ENCODE peak calls at places on chromosomes 11 and 22, in four cellular contexts. L is H1, J is SK-N-SH, H is GM12878. R is an unnamed sample.

GRCh38 chr22:39408173-39408572 is 8.6 kb downstream of the TAB1 start:
- DNase-seq in L (no peak), J (no peak), H (no peak), R (no peak)

GRCh38 chr22:47090591-47091240 is 328.3 kb downstream of the TBC1D22A start:
- DNase-seq in L (peak; percentile 62), J (no peak), H (no peak), R (peak; percentile 58)

GRCh38 chr11:105296806-105297205 is 157.2 kb upstream of the CARD18 start:
- DNase-seq in L (no peak), J (no peak), H (no peak), R (no peak)

GRCh38 chr22:42366815-42367581 is 65.2 kb downstream of the NFAM1 start:
- DNase-seq in L (no peak), J (no peak), H (no peak), R (no peak)

GRCh38 chr22:38176170-38176741 is 5.4 kb downstream of the PLA2G6 start:
- DNase-seq in L (no peak), J (no peak), H (peak; percentile 65), R (no peak)

GRCh38 chr22:36465232-36466021 is 16.0 kb downstream of the TXN2 start:
- DNase-seq in L (no peak), J (no peak), H (no peak), R (no peak)

GRCh38 chr22:23206915-23207314 is 26.6 kb downstream of the BCR start:
- DNase-seq in L (no peak), J (no peak), H (no peak), R (no peak)

GRCh38 chr11:73584831-73585230 is 13.1 kb downstream of the FAM168A start:
- DNase-seq in L (no peak), J (no peak), H (no peak), R (no peak)

GRCh38 chr11:77981346-77981947 is 13.0 kb downstream of the INTS4 start:
- DNase-seq in L (no peak), J (no peak), H (no peak), R (no peak)

GRCh38 chr11:104467414-104467813 is 303.5 kb upstream of the PDGFD start:
- DNase-seq in L (no peak), J (no peak), H (no peak), R (no peak)

GRCh38 chr22:17924735-17925727 is 99.3 kb downstream of the MICAL3 start:
- DNase-seq in L (no peak), J (no peak), H (no peak), R (no peak)

GRCh38 chr22:23698094-23698493 is 7.3 kb downstream of the RGL4 start:
- DNase-seq in L (no peak), J (no peak), H (no peak), R (no peak)

GRCh38 chr11:122517403-122518379 is 137.8 kb upstream of the UBASH3B start:
- DNase-seq in L (no peak), J (no peak), H (no peak), R (no peak)

GRCh38 chr22:21041937-21042336 is 3.8 kb upstream of the LRRC74B start:
- DNase-seq in L (no peak), J (no peak), H (no peak), R (no peak)

GRCh38 chr11:1303973-1304372 is 5.5 kb downstream of the TOLLIP start:
- DNase-seq in L (peak; percentile 33), J (peak; percentile 31), H (no peak), R (no peak)

GRCh38 chr11:67538306-67538705 is 15.1 kb upstream of the CABP2 start:
- DNase-seq in L (no peak), J (no peak), H (no peak), R (no peak)

GRCh38 chr11:9104581-9104980 is 13.2 kb upstream of the SCUBE2 start:
- DNase-seq in L (no peak), J (no peak), H (no peak), R (no peak)

GRCh38 chr11:76469141-76469540 is 24.3 kb downstream of the EMSY start:
- DNase-seq in L (no peak), J (no peak), H (no peak), R (no peak)

GRCh38 chr11:129247129-129247528 is 55.0 kb upstream of the ARHGAP32 start:
- DNase-seq in L (no peak), J (peak; percentile 25), H (no peak), R (no peak)

GRCh38 chr11:85725510-85726258 is 39.7 kb upstream of the CCDC89 start:
- DNase-seq in L (no peak), J (no peak), H (no peak), R (no peak)
- TF ChIP-seq NRF1 in L (no peak), J (no peak), H (no peak), R (no peak)

GRCh38 chr11:61429346-61429690 is 457 bp downstream of the CPSF7 start:
- DNase-seq in L (peak; percentile 86), J (peak; percentile 95), H (no peak), R (peak; percentile 84)
- TF ChIP-seq NRF1 in L (no peak), J (no peak), H (no peak), R (no peak)

GRCh38 chr11:133946541-133947297 is 10.0 kb downstream of the IGSF9B start:
- DNase-seq in L (no peak), J (peak; percentile 91), H (no peak), R (no peak)
- TF ChIP-seq NRF1 in L (no peak), J (no peak), H (no peak), R (no peak)

DNA sequence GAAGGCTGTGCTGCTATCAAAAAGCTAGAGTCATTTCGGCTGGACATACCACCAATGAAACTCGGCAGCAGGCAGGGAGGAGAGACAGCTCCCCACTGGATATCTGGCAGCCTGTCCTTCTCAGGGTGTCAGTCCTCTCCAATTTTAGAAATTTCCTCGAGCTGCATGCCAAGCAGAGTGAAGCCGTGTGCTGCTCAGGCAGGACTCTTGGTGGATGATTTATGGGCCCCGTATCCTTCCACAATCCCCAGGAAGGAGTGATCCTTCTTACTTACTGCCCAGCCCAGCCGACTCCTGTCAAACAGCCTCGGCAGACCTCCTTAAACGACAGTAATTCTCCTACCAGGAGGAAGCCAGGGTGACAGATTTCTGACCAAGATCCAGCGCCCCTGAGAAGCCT is 410.4 kb downstream of the TENM4 start:
- DNase-seq in L (no peak), J (no peak), H (no peak), R (no peak)
- TF ChIP-seq NRF1 in L (no peak), J (no peak), H (no peak), R (no peak)

GRCh38 chr11:113904379-113905101 is at the start of gene HTR3B:
- DNase-seq in L (no peak), J (no peak), H (no peak), R (no peak)
- TF ChIP-seq NRF1 in L (no peak), J (no peak), H (no peak), R (no peak)